ENCODE peak calls at places on chromosomes 1 and 21, in eight cellular contexts. B is aorta; L is CD8-positive, alpha-beta T cell; T is IMR-90; F is body of pancreas; Y is right lobe of liver; I is ovary; E is cardiac muscle cell. M is an unnamed sample. For H3K4me1, the result is how much of the 10 kb centered on the place peaks cover.

GRCh38 chr1:163820748-163821147 is 499.0 kb downstream of the NUF2 start:
- DNase-seq in B (no peak), L (no peak), T (no peak), F (no peak), Y (no peak), I (no peak), E (no peak), M (no peak)

GRCh38 chr21:14361958-14362357 is 21.0 kb downstream of the HSPA13 start:
- DNase-seq in B (no peak), L (no peak), T (no peak), F (no peak), Y (no peak), I (no peak), E (no peak), M (no peak)

GRCh38 chr1:13500806-13501205 is 13.0 kb downstream of the LRRC38 start:
- DNase-seq in B (no peak), L (no peak), T (no peak), F (no peak), Y (no peak), I (no peak), E (no peak), M (no peak)

GRCh38 chr1:23083714-23084480 is 64.6 kb downstream of the KDM1A start:
- DNase-seq in B (no peak), L (no peak), T (no peak), F (no peak), Y (peak), I (peak), E (no peak), M (no peak)

GRCh38 chr21:15749045-15749867 is 19.5 kb downstream of the USP25 start:
- DNase-seq in B (no peak), L (no peak), T (peak), F (no peak), Y (no peak), I (no peak), E (no peak), M (no peak)

GRCh38 chr1:119480175-119480574 is 26.8 kb upstream of the HSD3B1 start:
- DNase-seq in B (no peak), L (no peak), T (no peak), F (no peak), Y (no peak), I (no peak), E (no peak), M (no peak)

GRCh38 chr1:185241127-185241526 is 75.9 kb downstream of the IVNS1ABP start:
- DNase-seq in B (no peak), L (no peak), T (no peak), F (no peak), Y (no peak), I (no peak), E (peak), M (no peak)

GRCh38 chr1:216140650-216141547 is 282.3 kb downstream of the USH2A start:
- DNase-seq in B (no peak), L (no peak), T (peak), F (no peak), Y (no peak), I (no peak), E (no peak), M (no peak)

GRCh38 chr21:35149698-35150097 is 100.6 kb upstream of the RUNX1 start:
- DNase-seq in B (no peak), L (no peak), T (peak), F (no peak), Y (no peak), I (no peak), E (no peak), M (no peak)

GRCh38 chr1:2526824-2527552 is 592 bp upstream of the PANK4 start:
- DNase-seq in B (no peak), L (no peak), T (peak), F (no peak), Y (peak), I (no peak), E (peak), M (no peak)

GRCh38 chr1:77044133-77044849 is 174.9 kb downstream of the PIGK start:
- DNase-seq in B (no peak), L (no peak), T (peak), F (no peak), Y (no peak), I (no peak), E (no peak), M (no peak)

GRCh38 chr1:19651141-19651737 is 7.1 kb downstream of the NBL1 start:
- DNase-seq in B (peak), L (peak), T (peak), F (peak), Y (peak), I (peak), E (peak), M (peak)

GRCh38 chr1:47196622-47197021 is 6.8 kb upstream of the PDZK1IP1 start:
- DNase-seq in B (peak), L (no peak), T (no peak), F (no peak), Y (no peak), I (no peak), E (no peak), M (no peak)

GRCh38 chr1:60151311-60151710 is 77.7 kb upstream of the C1orf87 start:
- DNase-seq in B (no peak), L (no peak), T (no peak), F (no peak), Y (no peak), I (no peak), E (no peak), M (no peak)

GRCh38 chr1:72845342-72845741 is 563.0 kb upstream of the NEGR1 start:
- DNase-seq in B (no peak), L (no peak), T (no peak), F (no peak), Y (no peak), I (no peak), E (peak), M (no peak)

GRCh38 chr21:41877901-41878830 is 978 bp downstream of the PRDM15 start:
- DNase-seq in B (no peak), L (peak), T (peak), F (peak), Y (no peak), I (peak), E (peak), M (peak)

GRCh38 chr1:226400519-226401406 is 7.1 kb downstream of the PARP1 start:
- DNase-seq in B (no peak), L (peak), T (no peak), F (no peak), Y (no peak), I (no peak), E (no peak), M (no peak)

DNA sequence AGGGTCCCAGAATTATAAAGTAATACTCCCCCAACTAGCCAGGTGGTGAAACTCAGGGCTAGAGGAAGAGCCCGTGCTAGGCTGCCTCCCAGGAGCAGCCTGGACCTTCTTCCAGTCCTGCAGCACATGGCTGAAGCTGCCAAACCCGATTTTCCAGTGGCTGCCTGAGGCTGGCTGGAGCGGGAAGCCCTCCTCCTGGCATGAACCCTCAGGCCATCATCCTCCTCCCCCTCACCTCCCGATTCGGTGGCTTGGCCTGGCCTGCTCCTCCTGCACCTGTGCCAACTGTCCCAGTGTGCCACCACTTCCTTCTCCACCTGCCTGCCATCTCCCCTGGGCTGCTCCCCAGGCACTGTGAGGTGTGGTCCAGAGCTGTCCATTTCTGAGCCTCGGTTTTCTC is 3.0 kb upstream of the TSPAN1 start:
- DNase-seq in B (peak), L (no peak), T (no peak), F (peak), Y (no peak), I (no peak), E (no peak), M (no peak)
- H3K27ac ChIP-seq in B (no peak), L (no peak), T (no peak), F (no peak), Y (no peak), I (no peak), E (no peak), M (no peak)

DNA sequence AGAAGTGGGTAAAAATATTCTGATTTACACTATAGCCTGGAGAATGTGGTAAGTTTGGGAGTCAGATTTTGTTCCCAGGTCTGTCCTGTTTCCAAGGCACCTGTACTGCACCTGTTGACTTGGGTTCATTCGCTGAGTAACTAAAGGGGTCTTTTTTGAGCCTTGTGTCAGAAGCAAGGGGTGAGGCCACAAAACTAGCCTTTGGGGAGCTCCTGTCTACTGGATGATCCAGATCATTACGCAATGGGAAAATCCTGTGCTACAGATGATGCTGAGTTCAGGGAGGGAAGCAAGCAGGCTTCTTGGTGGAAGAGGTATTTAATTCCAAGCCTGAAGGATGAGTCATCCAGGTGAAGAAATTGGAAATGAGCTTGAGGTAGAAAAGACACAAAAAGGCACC is 424.0 kb downstream of the MATN1 start:
- DNase-seq in B (no peak), L (no peak), T (no peak), F (no peak), Y (no peak), I (no peak), E (no peak), M (no peak)
- H3K4me1 ChIP-seq in B (under half), L (under half), T (under half), F (under half), Y (under half), I (under half), E (under half), M (under half)

GRCh38 chr1:54767526-54767925 is 3.2 kb upstream of the PARS2 start:
- DNase-seq in B (no peak), L (no peak), T (no peak), F (no peak), Y (no peak), I (no peak), E (no peak), M (no peak)

GRCh38 chr1:54764132-54764921 is at the start of gene PARS2:
- DNase-seq in B (peak), L (peak), T (peak), F (peak), Y (peak), I (peak), E (peak), M (peak)

GRCh38 chr1:54763814-54764131 is 550 bp downstream of the PARS2 start:
- DNase-seq in B (no peak), L (no peak), T (no peak), F (no peak), Y (no peak), I (no peak), E (no peak), M (no peak)

GRCh38 chr1:54766726-54767125 is 2.4 kb upstream of the PARS2 start:
- DNase-seq in B (no peak), L (no peak), T (no peak), F (no peak), Y (no peak), I (no peak), E (no peak), M (no peak)

DNA sequence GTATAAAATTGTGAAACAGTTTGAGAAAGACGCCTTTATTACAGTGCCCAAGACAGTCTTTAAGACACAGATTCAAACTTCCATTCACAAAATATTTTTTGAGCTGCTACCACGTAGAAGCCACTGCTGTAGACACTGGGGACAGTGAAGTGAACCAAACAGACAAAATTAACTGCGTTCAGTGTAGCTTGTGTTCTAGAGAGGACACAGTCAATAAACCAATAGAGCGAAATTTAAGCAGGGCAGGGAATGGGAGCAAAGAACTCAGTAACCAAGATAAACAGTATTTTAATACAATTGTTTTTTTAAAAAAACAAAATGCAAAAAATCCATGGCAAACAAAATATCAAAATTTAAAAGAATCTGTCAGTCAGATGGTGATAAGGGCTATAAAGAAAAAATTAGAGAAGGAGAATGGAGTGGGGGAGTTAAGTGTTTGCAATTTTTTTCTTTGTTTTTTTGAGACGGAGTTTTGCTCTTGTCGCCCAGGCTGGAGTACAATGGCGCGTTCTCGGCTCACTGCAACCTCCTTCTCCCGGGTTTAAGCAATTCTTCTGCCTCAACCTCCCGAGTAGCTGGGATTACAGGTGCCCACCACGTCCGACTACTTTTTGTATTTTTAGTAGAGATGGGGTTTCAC is 719 bp upstream of the PARS2 start:
- DNase-seq in B (no peak), L (no peak), T (no peak), F (no peak), Y (no peak), I (no peak), E (no peak), M (no peak)
- H3K27ac ChIP-seq in B (no peak), L (peak), T (no peak), F (peak), Y (no peak), I (no peak), E (no peak), M (peak)

DNA sequence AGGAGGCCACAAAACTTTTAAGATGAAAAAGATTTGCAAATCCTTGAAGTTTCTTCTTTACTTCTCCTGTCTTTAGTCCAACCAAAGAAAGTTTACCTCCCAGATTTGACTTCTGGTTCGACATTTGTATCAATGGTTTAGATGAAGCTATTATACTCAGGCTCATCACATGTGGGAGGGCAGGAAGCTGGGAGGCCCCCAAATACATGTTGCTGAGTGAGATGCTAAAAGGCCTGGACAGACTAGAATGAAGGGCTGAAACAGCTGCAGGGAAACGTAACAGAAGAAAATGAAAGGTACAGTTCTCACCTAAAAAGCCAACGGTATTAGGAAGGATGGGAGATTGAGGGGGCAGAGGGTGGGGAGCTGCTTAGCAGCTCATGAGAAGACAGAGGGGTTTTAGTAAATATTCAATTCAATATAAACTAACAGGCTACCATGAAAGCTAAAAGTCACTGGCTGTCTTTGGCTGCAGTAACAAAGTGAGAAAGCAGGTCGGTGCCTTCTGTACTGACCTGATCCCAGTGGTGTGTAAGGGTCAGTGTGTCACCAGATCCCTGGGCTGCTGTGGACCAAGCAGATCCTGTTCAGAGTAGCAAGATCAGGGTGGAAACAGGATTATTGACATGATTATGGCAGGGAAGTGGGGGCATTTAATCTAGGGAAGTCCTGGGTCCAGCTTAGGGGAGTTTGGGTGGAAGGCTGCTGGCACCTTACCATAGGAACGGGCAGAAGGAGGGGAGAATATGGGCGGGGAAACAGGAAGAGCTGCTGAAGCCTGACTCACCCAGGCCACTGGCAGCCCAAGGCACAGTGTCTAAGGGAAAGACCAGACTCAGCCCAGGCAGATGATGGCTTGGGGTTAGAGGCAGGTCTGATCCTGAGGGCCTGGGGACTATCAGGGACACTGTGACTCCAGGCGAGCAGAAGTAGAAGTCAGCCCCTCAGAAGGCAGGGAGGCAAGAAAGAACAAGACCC is 60.4 kb downstream of the KCNN3 start:
- DNase-seq in B (no peak), L (no peak), T (peak), F (no peak), Y (no peak), I (no peak), E (no peak), M (no peak)
- H3K4me1 ChIP-seq in B (under half), L (under half), T (under half), F (under half), Y (under half), I (under half), E (under half), M (under half)

DNA sequence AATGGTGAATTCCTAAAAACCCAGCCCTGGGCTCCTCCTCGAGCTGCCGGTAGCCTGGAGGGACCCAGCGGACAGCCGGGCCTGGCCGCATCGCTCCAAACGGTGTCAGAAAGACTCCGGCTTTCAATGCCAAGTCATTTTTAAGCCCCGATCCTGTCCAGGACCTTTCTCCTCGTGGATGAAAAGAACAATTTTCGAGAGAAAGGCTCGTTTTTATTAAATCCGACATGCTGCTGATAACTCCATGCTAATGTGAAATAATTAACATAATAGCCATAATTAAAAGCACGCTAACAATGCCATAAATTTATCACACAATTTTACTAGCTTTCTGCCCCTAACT is 4.6 kb upstream of the FOXD3 start:
- DNase-seq in B (no peak), L (no peak), T (no peak), F (no peak), Y (no peak), I (no peak), E (no peak), M (no peak)
- H3K27ac ChIP-seq in B (no peak), L (no peak), T (no peak), F (no peak), Y (no peak), I (no peak), E (no peak), M (no peak)

GRCh38 chr1:154747841-154748766 is 122.0 kb downstream of the KCNN3 start:
- DNase-seq in B (peak), L (peak), T (no peak), F (no peak), Y (peak), I (no peak), E (no peak), M (peak)

GRCh38 chr1:154750681-154751665 is 119.1 kb downstream of the KCNN3 start:
- DNase-seq in B (peak), L (no peak), T (no peak), F (no peak), Y (peak), I (no peak), E (no peak), M (no peak)

GRCh38 chr1:154746620-154747299 is 123.3 kb downstream of the KCNN3 start:
- DNase-seq in B (peak), L (no peak), T (no peak), F (no peak), Y (peak), I (no peak), E (no peak), M (no peak)

GRCh38 chr1:154747380-154747779 is 122.7 kb downstream of the KCNN3 start:
- DNase-seq in B (no peak), L (no peak), T (no peak), F (no peak), Y (no peak), I (no peak), E (no peak), M (no peak)

GRCh38 chr1:154749078-154749760 is 120.9 kb downstream of the KCNN3 start:
- DNase-seq in B (no peak), L (no peak), T (peak), F (no peak), Y (peak), I (no peak), E (no peak), M (no peak)
- H3K4me1 ChIP-seq in B (under half), L (under half), T (under half), F (under half), Y (under half), I (under half), E (under half), M (under half)

DNA sequence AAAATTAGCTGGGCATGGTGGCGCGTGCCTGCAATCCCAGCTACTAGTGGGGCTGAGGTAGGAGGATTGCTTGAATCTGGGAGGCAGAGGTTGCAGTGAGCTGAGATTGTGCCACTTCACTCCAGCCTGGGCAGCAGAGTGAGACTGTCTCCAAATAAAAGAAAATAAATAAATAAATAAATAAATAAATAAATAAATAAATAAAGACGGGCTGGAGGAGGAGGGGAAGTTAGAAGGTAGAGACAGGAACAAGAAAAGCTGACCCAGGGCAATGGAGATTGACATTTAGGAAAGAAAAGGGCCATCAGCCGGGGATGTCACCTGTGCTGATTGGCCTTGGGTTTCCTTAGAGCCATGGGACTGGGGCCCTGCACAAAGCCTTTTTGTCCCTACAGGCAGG is 153.7 kb upstream of the IGSF21 start:
- DNase-seq in B (no peak), L (no peak), T (no peak), F (no peak), Y (no peak), I (no peak), E (no peak), M (no peak)
- H3K27ac ChIP-seq in B (no peak), L (no peak), T (no peak), F (no peak), Y (no peak), I (no peak), E (no peak), M (no peak)

DNA sequence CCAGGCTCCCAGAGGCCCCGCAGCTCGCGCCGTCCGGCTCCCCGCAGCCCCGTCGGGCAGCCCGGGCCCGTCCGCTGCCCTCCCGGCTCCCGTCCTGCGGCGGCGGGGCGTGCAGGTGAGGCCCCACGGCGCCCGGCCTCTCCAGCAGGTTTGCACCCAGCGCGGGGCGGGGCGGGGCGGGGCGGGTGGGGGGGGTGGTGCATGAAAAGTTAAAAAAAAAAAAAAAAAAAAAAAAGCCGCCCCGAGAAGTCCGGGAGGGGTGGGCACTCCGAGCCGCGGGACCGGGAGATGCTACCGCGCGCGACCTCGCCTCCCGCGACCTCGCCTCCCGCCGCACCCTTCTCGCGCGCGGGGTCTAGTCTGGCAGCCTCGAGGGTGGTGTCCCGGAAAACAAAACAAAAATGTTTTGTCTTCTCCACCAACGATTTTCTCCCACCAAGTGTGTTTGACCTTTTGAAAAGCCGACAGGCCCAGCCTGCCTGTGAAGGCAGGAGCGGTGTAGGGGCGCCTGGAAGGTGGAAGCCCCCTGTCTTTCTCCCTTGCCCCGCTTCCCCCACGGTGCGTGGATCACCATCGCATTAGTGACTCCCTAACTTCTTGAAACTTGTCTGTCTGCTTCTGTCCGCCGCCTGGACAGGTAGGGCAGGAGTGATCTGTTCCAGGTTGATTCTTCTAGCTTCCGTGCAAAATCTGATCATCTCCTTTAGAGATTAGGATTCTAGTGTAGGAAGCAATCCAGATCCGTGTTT is 541 bp downstream of the RCAN3 start:
- DNase-seq in B (no peak), L (no peak), T (no peak), F (peak), Y (no peak), I (no peak), E (peak), M (peak)
- H3K4me1 ChIP-seq in B (under half), L (half or more), T (under half), F (under half), Y (under half), I (under half), E (under half), M (half or more)